ENCODE peak calls at places on chromosomes 16 and 17, in seven cellular contexts. P, M, E, Y, O, C and U are unnamed samples. For H3K79me2, the result is how much of the 10 kb centered on the place peaks cover.

GRCh38 chr16:78684040-78684611 is 584.7 kb downstream of the WWOX start:
- DNase-seq in C (peak), Y (no peak), M (no peak), P (no peak), E (peak), O (no peak), U (no peak)

GRCh38 chr16:19128454-19129210 is 14.9 kb downstream of the ITPRIPL2 start:
- DNase-seq in C (no peak), P (no peak), M (no peak), Y (no peak), E (no peak), O (no peak), U (no peak)

GRCh38 chr17:1865252-1866037 is 35.6 kb downstream of the RPA1 start:
- DNase-seq in C (peak), M (peak), Y (peak), P (peak), E (peak), O (peak), U (peak)

GRCh38 chr16:69903851-69904250 is 47.3 kb upstream of the CLEC18A start:
- DNase-seq in O (no peak), M (no peak), C (no peak), Y (no peak), P (no peak), E (no peak), U (no peak)

GRCh38 chr16:27773344-27773743 is 223.4 kb downstream of the KATNIP start:
- DNase-seq in Y (no peak), C (peak), O (no peak), P (no peak), E (no peak), M (no peak), U (no peak)

GRCh38 chr16:55478827-55479559 is at the start of gene MMP2:
- DNase-seq in C (peak), O (peak), E (no peak), M (no peak), Y (no peak), P (no peak), U (no peak)

GRCh38 chr17:76934561-76935320 is 66.5 kb downstream of the MGAT5B start:
- DNase-seq in M (no peak), C (no peak), P (no peak), E (no peak), O (no peak), Y (no peak), U (no peak)

GRCh38 chr16:79519448-79519847 is 81.1 kb downstream of the MAF start:
- DNase-seq in C (no peak), O (peak), M (no peak), Y (no peak), E (no peak), P (no peak), U (no peak)

GRCh38 chr17:58402047-58402446 is 15.3 kb downstream of the RNF43 start:
- DNase-seq in C (peak), E (no peak), O (no peak), P (no peak), Y (peak), M (peak), U (no peak)

GRCh38 chr17:30031214-30031869 is 85.3 kb upstream of the NSRP1 start:
- DNase-seq in P (peak), C (no peak), O (no peak), Y (no peak), E (no peak), M (no peak), U (peak)

GRCh38 chr17:3679186-3680126 is 10.8 kb downstream of the EMC6 start:
- DNase-seq in P (no peak), M (no peak), O (no peak), Y (no peak), C (no peak), E (no peak), U (no peak)

GRCh38 chr17:3678095-3678820 is 9.6 kb downstream of the EMC6 start:
- DNase-seq in O (no peak), C (peak), E (no peak), P (no peak), Y (no peak), M (no peak), U (no peak)

GRCh38 chr17:3681565-3681964 is 13.0 kb downstream of the EMC6 start:
- DNase-seq in Y (no peak), E (no peak), P (no peak), O (no peak), M (no peak), C (peak), U (no peak)

GRCh38 chr17:3681057-3681456 is 12.4 kb downstream of the EMC6 start:
- DNase-seq in M (no peak), P (no peak), O (no peak), E (no peak), Y (no peak), C (peak), U (no peak)

GRCh38 chr17:3678821-3679175 is 10.2 kb downstream of the EMC6 start:
- DNase-seq in Y (no peak), P (no peak), C (no peak), E (no peak), M (no peak), O (no peak), U (no peak)
- H3K4me3 ChIP-seq in Y (no peak), P (no peak), C (no peak), E (no peak), M (no peak), O (no peak), U (no peak)

DNA sequence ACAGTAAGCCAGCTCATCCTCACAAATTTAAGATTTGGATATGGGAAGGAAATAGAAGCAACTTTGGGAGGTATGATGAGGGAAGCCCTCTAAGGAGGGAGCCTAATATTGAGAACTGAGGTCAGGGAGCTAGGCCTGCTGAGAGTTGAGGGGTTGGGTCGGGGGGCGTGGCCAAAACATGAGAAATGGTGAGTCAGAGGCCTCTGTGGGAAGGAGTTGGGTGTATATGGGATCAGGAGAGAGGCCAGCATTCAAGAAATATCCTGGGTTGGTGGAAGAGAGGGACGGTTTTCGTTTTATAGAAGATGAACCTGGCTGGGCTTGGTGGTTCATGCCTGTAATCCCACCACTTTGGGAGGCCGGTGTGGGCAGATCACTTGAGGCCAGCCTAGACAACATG is 48.4 kb downstream of the CLEC16A start:
- DNase-seq in O (no peak), Y (peak), E (peak), M (peak), P (no peak), C (peak), U (no peak)
- H3K79me2 ChIP-seq in O (under half), Y (under half), E (under half), M (under half), P (under half), C (under half), U (under half)

GRCh38 chr16:86575095-86575685 is 3.2 kb upstream of the FOXL1 start:
- DNase-seq in E (no peak), M (no peak), Y (no peak), O (no peak), P (no peak), C (no peak), U (no peak)
- H3K4me3 ChIP-seq in E (no peak), M (no peak), Y (peak), O (peak), P (no peak), C (peak), U (no peak)

GRCh38 chr16:12024429-12024828 is 47.9 kb downstream of the SNX29 start:
- DNase-seq in O (no peak), M (no peak), C (no peak), Y (no peak), P (no peak), E (peak), U (no peak)
- H3K79me2 ChIP-seq in O (under half), M (under half), C (under half), Y (under half), P (under half), E (under half), U (under half)

GRCh38 chr17:31487648-31488263 is 96.3 kb downstream of the RAB11FIP4 start:
- DNase-seq in Y (peak), C (peak), E (peak), P (peak), O (peak), M (peak), U (peak)

GRCh38 chr17:31488264-31488981 is 96.9 kb downstream of the RAB11FIP4 start:
- DNase-seq in M (no peak), Y (no peak), O (peak), C (peak), E (peak), P (peak), U (peak)

GRCh38 chr17:31490019-31490383 is 98.5 kb downstream of the RAB11FIP4 start:
- DNase-seq in P (no peak), O (no peak), M (no peak), E (no peak), Y (no peak), C (peak), U (no peak)

GRCh38 chr17:31488982-31489294 is 97.5 kb downstream of the RAB11FIP4 start:
- DNase-seq in P (no peak), Y (no peak), M (no peak), O (no peak), E (peak), C (no peak), U (no peak)

GRCh38 chr17:31489295-31490018 is 98.0 kb downstream of the RAB11FIP4 start:
- DNase-seq in C (peak), O (no peak), P (no peak), M (no peak), Y (peak), E (peak), U (no peak)
- H3K4me3 ChIP-seq in C (no peak), O (no peak), P (peak), M (no peak), Y (peak), E (peak), U (no peak)

GRCh38 chr17:12288007-12288406 is 267.3 kb downstream of the MAP2K4 start:
- DNase-seq in P (no peak), O (no peak), E (no peak), Y (no peak), C (no peak), M (no peak), U (no peak)

DNA sequence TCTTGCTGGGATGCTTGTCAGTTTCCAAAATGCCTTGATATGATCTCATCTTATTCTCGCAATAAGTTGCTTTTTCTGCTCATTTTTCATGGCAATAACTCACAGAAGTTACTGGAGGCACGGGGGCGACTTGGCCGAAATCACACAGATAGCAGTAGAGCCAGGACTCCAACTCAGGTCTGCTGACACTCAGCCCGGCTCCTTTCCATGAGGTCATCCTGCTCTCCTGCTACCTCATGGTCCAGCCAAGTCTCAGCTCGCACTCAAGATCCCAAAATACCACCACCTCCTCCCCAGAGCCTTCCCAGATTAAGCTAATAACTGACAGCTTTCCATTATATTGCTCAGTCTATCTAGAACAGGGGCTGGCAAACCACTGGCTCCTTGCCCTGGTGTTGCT is 269.5 kb downstream of the MAP2K4 start:
- DNase-seq in C (no peak), O (no peak), P (no peak), M (no peak), E (no peak), Y (no peak), U (no peak)
- H3K79me2 ChIP-seq in C (under half), O (under half), P (under half), M (under half), E (under half), Y (under half), U (under half)

GRCh38 chr17:5226940-5227878 is 7.5 kb downstream of the SCIMP start:
- DNase-seq in M (no peak), C (peak), Y (no peak), O (no peak), E (no peak), P (peak), U (no peak)
- H3K4me3 ChIP-seq in M (no peak), C (no peak), Y (no peak), O (no peak), E (no peak), P (no peak), U (no peak)

GRCh38 chr17:46090871-46091270 is 91.8 kb downstream of the STH start:
- DNase-seq in O (no peak), E (no peak), M (no peak), C (no peak), Y (no peak), P (no peak), U (no peak)

GRCh38 chr17:46088595-46088994 is 89.5 kb downstream of the STH start:
- DNase-seq in Y (no peak), C (no peak), E (no peak), P (no peak), M (no peak), O (no peak), U (no peak)

GRCh38 chr17:46097497-46097896 is 95.7 kb downstream of the KANSL1 start:
- DNase-seq in Y (no peak), C (no peak), P (no peak), E (no peak), O (no peak), M (no peak), U (no peak)

GRCh38 chr17:46089389-46089965 is 90.4 kb downstream of the STH start:
- DNase-seq in P (no peak), C (no peak), M (no peak), O (no peak), Y (no peak), E (no peak), U (peak)

DNA sequence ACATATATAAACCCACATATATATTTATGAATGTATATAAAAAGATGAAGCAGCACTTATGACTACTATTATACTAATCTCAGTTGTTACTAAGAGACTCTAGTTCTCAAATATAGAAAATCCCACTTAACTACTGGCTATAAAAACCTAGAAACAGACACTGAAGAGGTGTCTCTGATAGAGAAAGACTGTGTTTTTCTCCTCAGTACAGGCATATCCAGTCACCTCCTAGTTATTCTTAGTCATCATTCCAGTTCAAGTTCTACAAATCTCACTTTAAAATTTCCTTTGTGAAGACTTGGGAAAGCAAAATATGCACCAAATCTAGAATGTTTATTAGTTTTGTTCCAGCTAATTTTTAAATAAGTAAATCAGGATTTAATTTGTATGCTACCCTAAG is 93.9 kb downstream of the STH start:
- DNase-seq in E (no peak), C (no peak), P (no peak), Y (no peak), M (no peak), O (no peak), U (peak)
- H3K79me2 ChIP-seq in E (half or more), C (half or more), P (half or more), Y (half or more), M (half or more), O (half or more), U (half or more)

GRCh38 chr16:35174006-35174405 is 1714.6 kb downstream of the TP53TG3F start:
- DNase-seq in O (no peak), Y (no peak), C (no peak), E (no peak), M (no peak), P (no peak), U (no peak)
- H3K4me3 ChIP-seq in O (no peak), Y (no peak), C (no peak), E (no peak), M (no peak), P (no peak), U (no peak)

DNA sequence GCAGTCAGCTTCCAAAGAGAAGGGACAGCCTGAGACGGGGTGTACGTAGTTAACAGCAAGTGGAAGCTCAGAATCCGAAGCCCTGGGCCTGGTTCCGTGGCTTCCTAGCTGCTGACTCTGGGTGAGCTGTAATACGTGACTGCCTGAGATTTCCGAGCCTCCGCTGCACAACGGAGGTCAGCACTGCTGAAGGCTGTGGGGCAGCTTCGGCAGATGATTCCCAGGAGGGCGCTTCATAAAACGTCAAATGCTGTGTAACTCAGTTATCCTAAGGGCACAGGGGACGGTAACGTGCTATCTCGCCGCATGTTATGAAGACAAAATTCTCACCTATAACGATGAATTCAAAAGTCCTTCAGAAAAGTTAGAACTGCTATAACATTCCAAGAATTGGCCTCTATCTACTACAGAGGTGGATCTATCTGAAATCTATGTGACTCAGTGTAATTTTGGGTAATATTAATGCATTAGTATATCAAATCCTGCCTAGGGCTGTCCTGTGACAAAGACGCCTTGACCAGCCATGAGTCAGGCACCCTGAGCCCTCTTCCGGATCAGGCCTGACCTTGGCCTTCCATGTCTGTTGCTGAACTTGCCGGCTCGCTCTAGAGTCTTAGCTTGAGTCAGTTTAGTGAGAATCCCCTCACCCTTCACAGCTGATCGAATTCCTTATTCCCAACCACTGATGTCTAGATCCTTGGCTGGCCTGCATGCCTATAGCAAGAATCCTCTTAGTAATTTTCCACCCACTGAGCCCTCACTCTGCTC is 43.5 kb downstream of the MARF1 start:
- DNase-seq in C (no peak), P (no peak), Y (no peak), O (no peak), E (no peak), M (no peak), U (no peak)
- H3K79me2 ChIP-seq in C (under half), P (under half), Y (under half), O (under half), E (under half), M (under half), U (under half)